ENCODE peak calls at places on chromosomes 6 and 20, in six cellular contexts. T is hepatocyte; A is CD8-positive, alpha-beta T cell; C is mammary epithelial cell; N is ovary; E is effector memory CD4-positive, alpha-beta T cell. Q is an unnamed sample.

GRCh38 chr20:33415948-33416347 is 14.6 kb upstream of the CDK5RAP1 start:
- DNase-seq in T (no peak), A (peak; percentile 15), C (peak; percentile 59), N (peak; percentile 39), E (no peak), Q (no peak)

GRCh38 chr6:108133594-108134179 is 32.1 kb upstream of the NR2E1 start:
- DNase-seq in T (peak; percentile 94), A (no peak), C (peak; percentile 68), N (peak; percentile 45), E (no peak), Q (peak; percentile 90)

GRCh38 chr20:12153616-12154015 is 235.9 kb downstream of the BTBD3 start:
- DNase-seq in T (no peak), A (no peak), C (peak; percentile 88), N (no peak), E (no peak), Q (no peak)

GRCh38 chr6:33729059-33729458 is 17.6 kb upstream of the UQCC2 start:
- DNase-seq in T (no peak), A (no peak), C (no peak), N (no peak), E (no peak), Q (no peak)

GRCh38 chr6:106739387-106739786 is 110.0 kb downstream of the QRSL1 start:
- DNase-seq in T (no peak), A (no peak), C (peak; percentile 99), N (no peak), E (no peak), Q (peak; percentile 56)

GRCh38 chr6:52077180-52077884 is 10.1 kb downstream of the PKHD1 start:
- DNase-seq in T (no peak), A (no peak), C (peak; percentile 29), N (no peak), E (no peak), Q (no peak)

GRCh38 chr6:24990227-24990843 is 54.6 kb upstream of the RIPOR2 start:
- DNase-seq in T (no peak), A (no peak), C (no peak), N (no peak), E (no peak), Q (no peak)

GRCh38 chr6:105402090-105402980 is 547 bp downstream of the PREP start:
- DNase-seq in T (peak; percentile 49), A (peak; percentile 6), C (peak; percentile 41), N (no peak), E (no peak), Q (peak; percentile 90)

GRCh38 chr20:51462566-51463276 is 79.8 kb downstream of the NFATC2 start:
- DNase-seq in T (peak; percentile 52), A (no peak), C (no peak), N (peak; percentile 88), E (no peak), Q (no peak)

GRCh38 chr6:109801794-109802193 is 110.7 kb downstream of the FIG4 start:
- DNase-seq in T (no peak), A (no peak), C (no peak), N (no peak), E (no peak), Q (no peak)

GRCh38 chr20:9884061-9884460 is 45.2 kb upstream of the PAK5 start:
- DNase-seq in T (peak; percentile 9), A (no peak), C (no peak), N (no peak), E (no peak), Q (no peak)

GRCh38 chr20:51377132-51377531 is 165.4 kb downstream of the NFATC2 start:
- DNase-seq in T (no peak), A (no peak), C (no peak), N (no peak), E (no peak), Q (no peak)

GRCh38 chr6:28597924-28598323 is 72.2 kb downstream of the GPX5 start:
- DNase-seq in T (peak; percentile 33), A (no peak), C (no peak), N (no peak), E (no peak), Q (no peak)

GRCh38 chr6:15399651-15400470 is 154.0 kb downstream of the JARID2 start:
- DNase-seq in T (peak; percentile 75), A (no peak), C (no peak), N (peak; percentile 84), E (no peak), Q (no peak)

GRCh38 chr20:60057866-60058807 is 99.9 kb downstream of the CDH26 start:
- DNase-seq in T (peak; percentile 40), A (peak; percentile 24), C (no peak), N (no peak), E (no peak), Q (peak; percentile 74)

GRCh38 chr6:149895702-149896310 is 2.1 kb downstream of the RAET1E start:
- DNase-seq in T (no peak), A (peak; percentile 41), C (peak; percentile 76), N (peak; percentile 35), E (peak; percentile 22), Q (peak; percentile 53)

GRCh38 chr6:21634582-21634981 is 41.0 kb downstream of the SOX4 start:
- DNase-seq in T (peak; percentile 26), A (no peak), C (peak; percentile 93), N (no peak), E (no peak), Q (no peak)

GRCh38 chr6:73579851-73580246 is 59.0 kb upstream of the EEF1A1 start:
- DNase-seq in T (peak; percentile 70), A (no peak), C (peak; percentile 60), N (peak; percentile 38), E (no peak), Q (peak; percentile 41)

GRCh38 chr6:112225691-112226090 is 28.7 kb downstream of the LAMA4 start:
- DNase-seq in T (no peak), A (no peak), C (no peak), N (no peak), E (no peak), Q (no peak)

GRCh38 chr6:34514593-34515472 is 41.3 kb downstream of the SPDEF start:
- DNase-seq in T (peak; percentile 85), A (no peak), C (no peak), N (peak; percentile 62), E (no peak), Q (no peak)

GRCh38 chr20:57148266-57148665 is 118.2 kb downstream of the BMP7 start:
- DNase-seq in T (no peak), A (no peak), C (no peak), N (no peak), E (no peak), Q (no peak)

GRCh38 chr20:45934046-45934586 is 367 bp upstream of the PCIF1 start:
- DNase-seq in T (peak; percentile 66), A (no peak), C (no peak), N (peak; percentile 73), E (peak; percentile 46), Q (peak; percentile 73)

GRCh38 chr6:161833099-161833860 is 559.4 kb upstream of the AGPAT4 start:
- DNase-seq in T (no peak), A (no peak), C (no peak), N (no peak), E (no peak), Q (no peak)

GRCh38 chr6:24780206-24780605 is 5.5 kb downstream of the GMNN start:
- DNase-seq in T (no peak), A (no peak), C (no peak), N (no peak), E (no peak), Q (no peak)

GRCh38 chr6:93447874-93448273 is 28.5 kb upstream of the EPHA7 start:
- DNase-seq in T (no peak), A (no peak), C (no peak), N (no peak), E (no peak), Q (no peak)

GRCh38 chr20:51767018-51767866 is 948 bp downstream of the ATP9A start:
- DNase-seq in T (peak; percentile 95), A (peak; percentile 31), C (peak; percentile 80), N (peak; percentile 72), E (no peak), Q (peak; percentile 86)

GRCh38 chr20:59671661-59672471 is 67.5 kb downstream of the PHACTR3 start:
- DNase-seq in T (no peak), A (no peak), C (no peak), N (no peak), E (no peak), Q (no peak)

GRCh38 chr20:49937023-49937929 is 1.1 kb downstream of the RNF114 start:
- DNase-seq in T (peak; percentile 27), A (no peak), C (peak; percentile 37), N (no peak), E (no peak), Q (no peak)

GRCh38 chr6:53861543-53861942 is 66.7 kb downstream of the LRRC1 start:
- DNase-seq in T (no peak), A (no peak), C (peak; percentile 42), N (no peak), E (no peak), Q (no peak)

GRCh38 chr6:18147160-18147559 is 7.7 kb downstream of the TPMT start:
- DNase-seq in T (peak; percentile 16), A (no peak), C (peak; percentile 88), N (no peak), E (no peak), Q (no peak)

GRCh38 chr20:3595541-3595940 is 67.7 kb downstream of the GFRA4 start:
- DNase-seq in T (no peak), A (no peak), C (no peak), N (no peak), E (no peak), Q (no peak)

GRCh38 chr20:42051935-42052334 is 433.8 kb upstream of the CHD6 start:
- DNase-seq in T (no peak), A (no peak), C (no peak), N (no peak), E (no peak), Q (no peak)
- H3K27ac ChIP-seq in T (no peak overlapping the region), A (no peak overlapping the region), C (no peak overlapping the region), N (no peak overlapping the region), E (no peak overlapping the region), Q (no peak overlapping the region)

GRCh38 chr6:7086488-7086887 is 21.3 kb upstream of the RREB1 start:
- DNase-seq in T (no peak), A (peak; percentile 34), C (no peak), N (peak; percentile 55), E (no peak), Q (no peak)
- H3K4me3 ChIP-seq in T (no peak overlapping the region), A (peak overlapping the region; percentile 34), C (no peak overlapping the region), N (peak overlapping the region; percentile 33), E (peak overlapping the region; percentile 41), Q (peak overlapping the region; percentile 30)

GRCh38 chr20:40600441-40601235 is 88.4 kb downstream of the MAFB start:
- DNase-seq in T (no peak), A (no peak), C (peak; percentile 39), N (no peak), E (no peak), Q (no peak)
- H3K4me1 ChIP-seq in T (no peaks in the 10 kb centered on the region), A (no peaks in the 10 kb centered on the region), C (peaks cover 3% of the 10 kb centered on the region), N (no peaks in the 10 kb centered on the region), E (no peaks in the 10 kb centered on the region), Q (no peaks in the 10 kb centered on the region)

GRCh38 chr6:156825475-156825874 is 48.3 kb downstream of the ARID1B start:
- DNase-seq in T (no peak), A (no peak), C (no peak), N (no peak), E (no peak), Q (no peak)

GRCh38 chr6:156826290-156826955 is 49.2 kb downstream of the ARID1B start:
- DNase-seq in T (no peak), A (no peak), C (no peak), N (no peak), E (no peak), Q (peak; percentile 59)

GRCh38 chr6:156827382-156827781 is 50.2 kb downstream of the ARID1B start:
- DNase-seq in T (no peak), A (no peak), C (no peak), N (no peak), E (no peak), Q (no peak)

GRCh38 chr6:156830126-156830525 is 52.9 kb downstream of the ARID1B start:
- DNase-seq in T (no peak), A (no peak), C (no peak), N (no peak), E (no peak), Q (no peak)

GRCh38 chr6:156828280-156828703 is 51.1 kb downstream of the ARID1B start:
- DNase-seq in T (peak; percentile 30), A (no peak), C (peak; percentile 93), N (no peak), E (no peak), Q (no peak)
- H3K27ac ChIP-seq in T (peak overlapping the region; percentile 61), A (no peak overlapping the region), C (peak overlapping the region; percentile 62), N (peak overlapping the region; percentile 40), E (no peak overlapping the region), Q (no peak overlapping the region)

Q was measured in left lung.